ENCODE peak calls at places on chromosomes 13 and 19, in eight cellular contexts. P, U, M, C, G, H, Z and X are unnamed samples.

GRCh38 chr19:50300814-50301606 is 28.2 kb downstream of the KCNC3 start:
- DNase-seq in G (no peak), C (no peak), U (no peak), P (no peak), Z (no peak), M (peak), H (no peak), X (no peak)

GRCh38 chr13:37695200-37695599 is 96.6 kb upstream of the POSTN start:
- DNase-seq in P (no peak), H (no peak), G (no peak), M (no peak), C (no peak), U (no peak), Z (no peak), X (no peak)

GRCh38 chr19:41887711-41888382 is 4.9 kb downstream of the ARHGEF1 start:
- DNase-seq in H (no peak), U (no peak), M (peak), C (no peak), Z (no peak), G (peak), P (no peak), X (no peak)

GRCh38 chr13:46339035-46339666 is 47.9 kb downstream of the RUBCNL start:
- DNase-seq in H (peak), Z (peak), P (peak), U (no peak), G (peak), M (peak), C (no peak), X (no peak)

GRCh38 chr13:84651288-84651687 is 769.0 kb upstream of the SLITRK1 start:
- DNase-seq in M (peak), G (no peak), U (no peak), Z (no peak), H (no peak), C (no peak), P (no peak), X (no peak)

GRCh38 chr19:28424662-28425430 is 788.1 kb downstream of the UQCRFS1 start:
- DNase-seq in C (no peak), U (no peak), P (no peak), M (peak), Z (no peak), H (no peak), G (no peak), X (no peak)

GRCh38 chr13:95335667-95336066 is 34.4 kb upstream of the ABCC4 start:
- DNase-seq in P (no peak), G (no peak), U (no peak), H (no peak), M (no peak), C (no peak), Z (no peak), X (no peak)

GRCh38 chr19:55552206-55552605 is 6.9 kb upstream of the SBK3 start:
- DNase-seq in H (no peak), M (no peak), G (no peak), U (peak), Z (no peak), P (no peak), C (no peak), X (no peak)

GRCh38 chr19:44689290-44690130 is 9.4 kb upstream of the CEACAM16 start:
- DNase-seq in U (peak), H (peak), M (peak), Z (peak), C (no peak), P (peak), G (peak), X (peak)

GRCh38 chr13:51729853-51730553 is 74.0 kb downstream of the DHRS12 start:
- DNase-seq in G (no peak), C (no peak), P (peak), H (peak), U (no peak), Z (no peak), M (peak), X (no peak)

GRCh38 chr13:81171065-81171647 is 830.2 kb upstream of the SPRY2 start:
- DNase-seq in C (no peak), H (no peak), M (peak), G (no peak), P (no peak), Z (no peak), U (no peak), X (no peak)

GRCh38 chr19:18858906-18859646 is 27.3 kb downstream of the UPF1 start:
- DNase-seq in M (no peak), Z (no peak), G (peak), H (no peak), U (no peak), C (no peak), P (no peak), X (no peak)

GRCh38 chr13:113122571-113123225 is at the start of gene F10:
- DNase-seq in P (peak), M (peak), H (peak), U (peak), G (peak), C (no peak), Z (peak), X (peak)

GRCh38 chr13:77016888-77017623 is 9.9 kb downstream of the FBXL3 start:
- DNase-seq in G (no peak), U (no peak), H (no peak), Z (no peak), P (no peak), C (no peak), M (no peak), X (no peak)

GRCh38 chr19:15015946-15016542 is 33.2 kb upstream of the CASP14 start:
- DNase-seq in Z (peak), G (no peak), M (peak), H (peak), U (no peak), P (no peak), C (no peak), X (no peak)

GRCh38 chr13:28872427-28873176 is 52.5 kb downstream of the MTUS2 start:
- DNase-seq in H (no peak), Z (no peak), C (no peak), P (no peak), M (no peak), U (no peak), G (no peak), X (no peak)

GRCh38 chr19:43446746-43447489 is 18.5 kb downstream of the LYPD3 start:
- DNase-seq in G (peak), P (peak), Z (peak), M (peak), H (peak), C (no peak), U (peak), X (peak)

GRCh38 chr13:19382111-19382510 is 179.2 kb downstream of the TPTE2 start:
- DNase-seq in C (no peak), U (no peak), Z (no peak), G (no peak), M (no peak), P (no peak), H (no peak), X (no peak)

GRCh38 chr13:31154939-31155338 is 6.8 kb downstream of the HSPH1 start:
- DNase-seq in G (no peak), H (no peak), M (no peak), P (no peak), U (no peak), C (no peak), Z (no peak), X (no peak)

DNA sequence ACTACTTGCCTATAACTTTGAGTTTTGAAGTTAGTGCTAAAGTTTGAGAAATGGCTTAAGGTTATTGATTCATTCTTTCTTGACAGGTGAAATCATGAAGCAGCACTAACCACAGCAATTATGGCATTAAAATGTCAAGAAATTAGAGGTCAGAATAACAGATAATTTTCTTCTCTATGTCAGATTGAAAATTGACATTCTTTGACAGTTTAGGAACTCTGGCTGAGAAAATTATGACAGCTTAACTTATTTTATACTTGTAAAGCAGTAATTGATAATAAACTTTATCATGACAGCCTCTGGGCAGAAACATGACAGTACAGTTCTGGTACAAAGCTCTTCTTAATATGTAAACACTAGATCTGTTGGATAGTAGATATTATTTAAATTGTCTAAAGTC is 155.2 kb upstream of the MAB21L1 start:
- DNase-seq in Z (no peak), C (no peak), M (no peak), H (no peak), G (no peak), U (no peak), P (no peak), X (no peak)
- H3K27ac ChIP-seq in Z (no peak), C (no peak), M (no peak), H (no peak), G (no peak), U (no peak), P (no peak), X (no peak)

GRCh38 chr13:23616228-23616627 is 46.0 kb downstream of the TNFRSF19 start:
- DNase-seq in Z (no peak), P (no peak), G (no peak), C (no peak), H (no peak), U (no peak), M (no peak), X (no peak)
- H3K27ac ChIP-seq in Z (no peak), P (no peak), G (no peak), C (no peak), H (no peak), U (no peak), M (no peak), X (no peak)

GRCh38 chr19:52748336-52748950 is 13.6 kb upstream of the ZNF611 start:
- DNase-seq in P (peak), G (no peak), M (peak), C (no peak), Z (no peak), H (no peak), U (no peak), X (no peak)

DNA sequence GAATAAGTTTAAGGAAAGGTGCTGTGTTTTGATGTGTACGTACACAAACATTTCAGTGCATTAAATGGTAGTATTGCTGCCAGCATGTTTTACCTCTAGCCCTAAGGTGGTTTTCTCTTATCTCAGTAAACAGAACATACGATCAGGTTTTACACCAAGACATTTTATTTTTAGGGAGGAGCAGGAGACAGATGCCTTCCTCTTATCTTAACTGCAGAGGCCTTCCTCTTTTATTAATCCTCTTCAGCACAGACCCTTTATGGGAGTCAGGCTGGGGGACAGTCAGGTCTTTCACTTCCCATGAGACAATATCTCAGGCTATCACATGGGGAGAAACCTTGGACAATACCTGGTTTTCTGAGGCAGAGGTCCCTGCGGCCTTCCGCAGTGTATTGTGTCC is 14.9 kb upstream of the ZNF611 start:
- DNase-seq in U (no peak), P (no peak), Z (no peak), H (no peak), M (no peak), G (no peak), C (no peak), X (no peak)
- H3K27ac ChIP-seq in U (no peak), P (no peak), Z (no peak), H (no peak), M (no peak), G (no peak), C (no peak), X (no peak)

GRCh38 chr13:111482806-111483620 is 162.6 kb downstream of the TEX29 start:
- DNase-seq in Z (peak), G (peak), M (no peak), P (no peak), H (no peak), C (no peak), U (no peak), X (no peak)
- H3K27ac ChIP-seq in Z (no peak), G (no peak), M (no peak), P (no peak), H (no peak), C (no peak), U (no peak), X (no peak)

GRCh38 chr19:33521480-33522370 is at the start of gene PEPD:
- DNase-seq in M (peak), C (peak), U (peak), G (peak), P (peak), H (peak), Z (peak), X (peak)

GRCh38 chr19:33519416-33519815 is 2.2 kb downstream of the PEPD start:
- DNase-seq in P (no peak), C (no peak), Z (no peak), H (no peak), M (no peak), G (no peak), U (no peak), X (no peak)

GRCh38 chr19:33520048-33520643 is 1.4 kb downstream of the PEPD start:
- DNase-seq in P (no peak), H (no peak), Z (no peak), U (no peak), C (no peak), M (no peak), G (peak), X (no peak)

GRCh38 chr19:33522371-33522662 is 726 bp upstream of the PEPD start:
- DNase-seq in C (no peak), G (no peak), H (no peak), Z (no peak), U (no peak), M (no peak), P (no peak), X (no peak)

GRCh38 chr19:33520844-33521479 is 629 bp downstream of the PEPD start:
- DNase-seq in P (no peak), G (peak), H (no peak), C (no peak), U (no peak), Z (no peak), M (peak), X (no peak)
- H3K27ac ChIP-seq in P (peak), G (peak), H (peak), C (peak), U (peak), Z (peak), M (no peak), X (peak)

GRCh38 chr13:98494769-98495168 is 82.1 kb downstream of the STK24 start:
- DNase-seq in C (no peak), M (no peak), P (no peak), H (no peak), Z (no peak), G (no peak), U (no peak), X (no peak)
- H3K27ac ChIP-seq in C (peak), M (no peak), P (no peak), H (no peak), Z (no peak), G (no peak), U (no peak), X (peak)

GRCh38 chr19:9818175-9818733 is 625 bp downstream of the FBXL12 start:
- DNase-seq in G (no peak), P (no peak), M (no peak), H (no peak), Z (no peak), U (no peak), C (no peak), X (no peak)
- H3K27ac ChIP-seq in G (peak), P (peak), M (peak), H (peak), Z (peak), U (peak), C (peak), X (peak)

GRCh38 chr13:25214371-25215252 is 42.5 kb upstream of the AMER2 start:
- DNase-seq in H (no peak), C (no peak), G (no peak), M (peak), Z (peak), P (peak), U (no peak), X (peak)
- H3K27ac ChIP-seq in H (peak), C (no peak), G (no peak), M (no peak), Z (no peak), P (no peak), U (no peak), X (no peak)

DNA sequence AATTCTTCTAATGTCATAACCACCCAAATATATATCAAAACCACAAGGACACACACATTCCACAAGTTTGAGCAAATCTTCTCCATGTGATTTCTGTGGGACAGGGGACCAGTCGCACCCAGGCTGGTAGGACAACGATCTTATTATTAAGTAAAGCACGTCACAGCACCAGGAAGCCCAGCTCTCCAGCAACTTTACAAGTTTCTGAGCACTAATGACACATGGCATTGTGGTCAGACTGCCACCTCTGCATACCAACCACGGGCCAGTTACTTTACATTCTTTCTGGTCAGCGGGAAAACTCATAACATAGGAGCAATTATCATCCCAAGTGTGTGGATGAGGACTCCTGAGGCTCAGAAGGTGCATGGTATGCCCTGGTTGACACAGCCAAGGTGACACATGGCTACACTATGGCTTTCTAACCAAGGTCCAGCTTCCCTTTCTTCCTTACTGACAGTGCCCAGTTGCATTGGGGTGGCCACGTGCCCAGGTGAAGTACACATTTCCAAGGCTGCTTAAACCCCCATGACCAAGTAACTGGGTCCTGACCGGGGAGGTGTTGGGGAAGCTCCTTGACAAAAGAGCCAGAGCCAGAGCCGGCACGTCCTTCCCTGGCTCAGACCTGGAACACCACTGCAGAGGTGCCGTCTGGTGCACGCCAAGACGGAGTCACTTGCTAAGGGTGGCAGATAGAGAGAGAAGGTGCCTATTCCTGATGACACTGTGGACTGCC is 27.4 kb downstream of the LATS2 start:
- DNase-seq in U (no peak), M (peak), H (no peak), G (peak), Z (no peak), P (peak), C (no peak), X (no peak)
- H3K27ac ChIP-seq in U (peak), M (no peak), H (peak), G (no peak), Z (no peak), P (peak), C (peak), X (peak)

GRCh38 chr19:36488118-36488815 is 1.1 kb downstream of the ZNF566 start:
- DNase-seq in C (no peak), Z (no peak), M (no peak), H (no peak), U (no peak), G (no peak), P (no peak), X (no peak)
- H3K27ac ChIP-seq in C (peak), Z (no peak), M (no peak), H (peak), U (peak), G (peak), P (peak), X (no peak)